ENCODE peak calls at places on chromosomes 12 and 14, in five cellular contexts. G, L, Q, F and W are unnamed samples. For H3K4me1, the result is how much of the 10 kb centered on the place peaks cover.

GRCh38 chr12:106282457-106283097 is 20.0 kb upstream of the TCP11L2 start:
- DNase-seq in G (no peak), L (peak), Q (peak), F (no peak), W (peak)

GRCh38 chr14:103801459-103801858 is 45.9 kb downstream of the PPP1R13B start:
- DNase-seq in G (no peak), L (no peak), Q (no peak), F (no peak), W (no peak)

GRCh38 chr12:91142184-91142583 is 30.9 kb upstream of the LUM start:
- DNase-seq in G (no peak), L (no peak), Q (no peak), F (no peak), W (no peak)

GRCh38 chr14:72740966-72741835 is 152.7 kb downstream of the DPF3 start:
- DNase-seq in G (no peak), L (no peak), Q (no peak), F (no peak), W (no peak)

GRCh38 chr12:65823481-65824313 is 586 bp upstream of the HMGA2 start:
- DNase-seq in G (no peak), L (peak), Q (no peak), F (peak), W (peak)

GRCh38 chr14:82449926-82450325 is 916.3 kb upstream of the SEL1L start:
- DNase-seq in G (no peak), L (no peak), Q (no peak), F (no peak), W (no peak)

GRCh38 chr14:50943261-50943942 is 881 bp downstream of the PYGL start:
- DNase-seq in G (no peak), L (peak), Q (peak), F (no peak), W (peak)

GRCh38 chr14:56474419-56475022 is 105.1 kb upstream of the TMEM260 start:
- DNase-seq in G (no peak), L (no peak), Q (peak), F (peak), W (peak)

GRCh38 chr12:8681129-8681902 is 16.5 kb upstream of the RIMKLB start:
- DNase-seq in G (no peak), L (no peak), Q (no peak), F (no peak), W (peak)

GRCh38 chr12:38669530-38669929 is 235.9 kb downstream of the CPNE8 start:
- DNase-seq in G (no peak), L (no peak), Q (no peak), F (no peak), W (no peak)

GRCh38 chr14:69569859-69570258 is 4.8 kb downstream of the CCDC177 start:
- DNase-seq in G (no peak), L (no peak), Q (no peak), F (no peak), W (no peak)

GRCh38 chr14:91890291-91890749 is 23.0 kb upstream of the TC2N start:
- DNase-seq in G (peak), L (no peak), Q (no peak), F (no peak), W (no peak)

DNA sequence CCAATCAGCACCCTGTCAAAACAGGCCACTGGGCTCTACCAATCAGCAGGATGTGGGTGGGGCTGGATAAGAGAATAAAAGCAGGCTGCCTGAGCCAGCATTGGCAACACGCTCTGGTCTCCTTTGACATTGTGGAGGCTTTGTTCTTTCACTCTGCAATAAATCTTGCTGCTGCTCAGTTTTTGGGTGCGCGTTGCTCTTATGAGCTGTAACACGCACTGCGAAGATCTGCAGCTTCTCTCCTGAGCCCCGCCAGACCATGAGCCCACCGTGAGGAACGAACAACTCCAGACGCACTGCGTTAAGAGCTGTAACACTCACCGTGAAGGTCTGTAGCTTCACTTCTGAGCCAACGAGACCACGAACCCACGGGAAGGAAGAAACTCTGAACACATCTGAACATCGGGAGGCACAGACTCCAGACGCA is 8.4 kb upstream of the PIANP start:
- DNase-seq in G (no peak), L (peak), Q (no peak), F (no peak), W (no peak)
- H3K4me1 ChIP-seq in G (under half), L (under half), Q (under half), F (under half), W (under half)

GRCh38 chr12:112851024-112851777 is 55.6 kb upstream of the OAS1 start:
- DNase-seq in G (no peak), L (no peak), Q (no peak), F (no peak), W (no peak)

GRCh38 chr12:112847708-112848337 is 56.3 kb downstream of the RPH3A start:
- DNase-seq in G (no peak), L (no peak), Q (no peak), F (no peak), W (no peak)

GRCh38 chr12:112850343-112850742 is 56.4 kb upstream of the OAS1 start:
- DNase-seq in G (peak), L (no peak), Q (no peak), F (no peak), W (no peak)

GRCh38 chr12:112848338-112848715 is 56.8 kb downstream of the RPH3A start:
- DNase-seq in G (no peak), L (no peak), Q (no peak), F (no peak), W (no peak)

GRCh38 chr12:112848972-112849371 is 57.4 kb downstream of the RPH3A start:
- DNase-seq in G (no peak), L (no peak), Q (no peak), F (no peak), W (no peak)
- TF ChIP-seq POLR2AphosphoS5 in G (no peak), L (no peak), Q (no peak), F (no peak), W (no peak)

DNA sequence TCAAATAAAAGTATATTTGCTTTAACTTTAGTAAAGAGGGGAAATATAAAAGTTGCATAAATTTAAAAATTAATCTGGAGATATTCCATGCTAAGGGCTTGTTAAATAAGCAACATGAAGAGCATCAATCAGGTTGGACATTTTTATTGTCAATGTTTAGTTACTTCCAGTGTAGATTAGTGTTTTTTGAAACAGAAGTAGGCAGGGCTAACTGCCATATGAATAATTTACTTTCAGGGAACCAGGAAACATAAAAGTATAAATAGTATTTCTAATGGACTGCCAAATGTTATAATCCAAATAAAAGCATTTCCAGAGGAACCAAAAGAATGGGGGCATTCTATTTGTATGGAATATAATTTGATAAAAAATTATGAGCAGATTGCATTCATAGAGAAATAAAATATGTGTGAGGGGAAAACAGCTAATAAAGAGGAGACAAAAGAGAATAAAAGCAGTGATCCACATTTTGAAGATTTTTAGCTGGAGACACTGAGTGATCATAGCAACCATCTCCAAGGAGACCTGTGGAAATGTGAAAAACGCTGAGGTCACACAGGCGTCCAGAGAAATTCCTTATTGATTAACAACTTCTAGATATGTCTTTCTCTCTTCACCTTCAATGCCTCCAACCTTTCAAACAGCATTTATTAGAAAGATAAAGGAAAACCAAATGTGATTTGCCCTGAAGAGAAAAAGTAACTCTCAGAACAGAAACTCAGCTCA is 70.8 kb downstream of the SRGAP1 start:
- DNase-seq in G (no peak), L (no peak), Q (no peak), F (no peak), W (peak)
- H3K4me1 ChIP-seq in G (under half), L (under half), Q (under half), F (half or more), W (half or more)

GRCh38 chr14:66281036-66281776 is 205.0 kb upstream of the CCDC196 start:
- DNase-seq in G (no peak), L (no peak), Q (no peak), F (no peak), W (no peak)
- TF ChIP-seq POLR2AphosphoS5 in G (peak), L (no peak), Q (no peak), F (no peak), W (no peak)

DNA sequence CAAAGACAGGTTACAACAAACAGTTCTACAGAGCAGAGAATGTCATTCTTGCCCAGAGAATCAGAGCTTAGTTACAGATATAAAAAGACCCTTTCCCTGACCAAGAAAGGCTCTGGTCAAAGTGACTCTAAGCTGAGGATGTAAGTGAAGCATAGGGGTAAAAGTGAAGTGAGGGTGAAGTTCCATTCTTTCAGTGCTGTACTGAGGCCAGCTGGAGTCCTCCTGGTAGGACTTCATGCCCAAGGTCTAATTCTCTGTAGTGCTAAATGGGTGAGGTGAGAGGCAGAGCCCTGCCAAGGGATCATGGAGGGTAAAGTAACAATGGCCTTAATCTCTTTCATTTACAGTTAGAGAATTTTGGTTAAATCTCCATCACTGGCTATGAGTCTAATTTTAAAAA is 38.5 kb downstream of the DUSP16 start:
- DNase-seq in G (no peak), L (no peak), Q (no peak), F (no peak), W (no peak)
- H3K4me1 ChIP-seq in G (under half), L (under half), Q (under half), F (under half), W (under half)

GRCh38 chr12:117412465-117413190 is 51.2 kb upstream of the NOS1 start:
- DNase-seq in G (peak), L (no peak), Q (no peak), F (no peak), W (no peak)
- TF ChIP-seq POLR2AphosphoS5 in G (no peak), L (no peak), Q (no peak), F (no peak), W (no peak)

GRCh38 chr14:71209888-71210287 is 302.6 kb downstream of the PCNX1 start:
- DNase-seq in G (no peak), L (no peak), Q (no peak), F (no peak), W (no peak)

GRCh38 chr14:71206123-71206522 is 298.9 kb downstream of the PCNX1 start:
- DNase-seq in G (no peak), L (no peak), Q (no peak), F (no peak), W (no peak)

GRCh38 chr14:71206766-71207371 is 299.6 kb downstream of the PCNX1 start:
- DNase-seq in G (peak), L (no peak), Q (no peak), F (no peak), W (peak)

GRCh38 chr14:71212093-71212492 is 304.8 kb downstream of the PCNX1 start:
- DNase-seq in G (no peak), L (no peak), Q (no peak), F (no peak), W (no peak)

GRCh38 chr14:71208702-71209357 is 301.6 kb downstream of the PCNX1 start:
- DNase-seq in G (no peak), L (no peak), Q (no peak), F (no peak), W (no peak)
- H3K4me1 ChIP-seq in G (under half), L (under half), Q (under half), F (under half), W (under half)